ENCODE peak calls at places on chromosomes 16 and 17, in five cellular contexts. T, B, H, S and A are unnamed samples.
A peak's percentile ranks its signal among the peaks of the same experiment; 100 is the strongest.

GRCh38 chr16:88494335-88495154 is 41.5 kb downstream of the ZFPM1 start:
- DNase-seq in T (no peak), H (no peak), B (no peak), S (no peak), A (no peak)

GRCh38 chr16:66423177-66423576 is 3.9 kb upstream of the BEAN1 start:
- DNase-seq in T (no peak), H (no peak), S (no peak), B (no peak), A (no peak)

GRCh38 chr16:2462031-2462866 is 2.3 kb downstream of the TEDC2 start:
- DNase-seq in S (no peak), H (no peak), B (no peak), T (no peak), A (no peak)

GRCh38 chr17:8005951-8006730 is 3.7 kb downstream of the GUCY2D start:
- DNase-seq in B (no peak), H (no peak), T (no peak), S (no peak), A (no peak)

GRCh38 chr17:68807998-68808772 is 147.0 kb downstream of the ABCA8 start:
- DNase-seq in B (peak; percentile 26), S (peak; percentile 32), H (no peak), T (no peak), A (no peak)

GRCh38 chr17:44820631-44821196 is 9.4 kb downstream of the GJC1 start:
- DNase-seq in H (no peak), T (peak; percentile 87), S (peak; percentile 81), B (peak; percentile 84), A (no peak)

GRCh38 chr17:48497103-48497502 is 33.7 kb downstream of the HOXB1 start:
- DNase-seq in B (no peak), S (peak; percentile 38), T (peak; percentile 87), H (no peak), A (no peak)

GRCh38 chr16:48057085-48057484 is 98.7 kb downstream of the ABCC12 start:
- DNase-seq in T (no peak), B (no peak), S (no peak), H (no peak), A (no peak)

GRCh38 chr17:10631048-10631700 is 25.9 kb downstream of the MYH3 start:
- DNase-seq in S (peak; percentile 40), H (no peak), B (peak; percentile 76), T (peak; percentile 15), A (no peak)